ENCODE peak calls at places on chromosomes 16 and 17, in four cellular contexts. One of them, this sample, is unnamed.
A peak's percentile ranks its signal among the peaks of the same experiment; 100 is the strongest.

GRCh38 chr16:85172465-85173071 is 60.3 kb upstream of the CIBAR2 start:
- DNase-seq in activated naive CD4-positive, alpha-beta T cell treated with Interleukin-2 at 50 U/mL for 16 hours: no peak
- DNase-seq in ureter: no peak
- DNase-seq in fibroblast of lung: peak; percentile 49
- DNase-seq in this sample: peak; percentile 60

GRCh38 chr17:32795339-32795979 is 81.5 kb downstream of the MYO1D start:
- DNase-seq in activated naive CD4-positive, alpha-beta T cell treated with Interleukin-2 at 50 U/mL for 16 hours: no peak
- DNase-seq in ureter: no peak
- DNase-seq in fibroblast of lung: no peak
- DNase-seq in this sample: no peak

GRCh38 chr16:23408242-23409201 is 44.5 kb downstream of the COG7 start:
- DNase-seq in activated naive CD4-positive, alpha-beta T cell treated with Interleukin-2 at 50 U/mL for 16 hours: no peak
- DNase-seq in fibroblast of lung: peak; percentile 76
- DNase-seq in ureter: peak; percentile 53
- DNase-seq in this sample: peak; percentile 88

GRCh38 chr16:69861276-69862030 is 89.7 kb upstream of the CLEC18A start:
- DNase-seq in fibroblast of lung: peak; percentile 66
- DNase-seq in ureter: peak; percentile 63
- DNase-seq in activated naive CD4-positive, alpha-beta T cell treated with Interleukin-2 at 50 U/mL for 16 hours: no peak
- DNase-seq in this sample: peak; percentile 54

GRCh38 chr17:75610103-75610984 is 22.7 kb downstream of the MYO15B start:
- DNase-seq in ureter: no peak
- DNase-seq in activated naive CD4-positive, alpha-beta T cell treated with Interleukin-2 at 50 U/mL for 16 hours: no peak
- DNase-seq in fibroblast of lung: no peak
- DNase-seq in this sample: no peak

GRCh38 chr17:332023-332422 is 20.6 kb downstream of the RPH3AL start:
- DNase-seq in ureter: no peak
- DNase-seq in fibroblast of lung: no peak
- DNase-seq in activated naive CD4-positive, alpha-beta T cell treated with Interleukin-2 at 50 U/mL for 16 hours: no peak
- DNase-seq in this sample: no peak

GRCh38 chr17:79905832-79906231 is 66.6 kb upstream of the CBX4 start:
- DNase-seq in ureter: no peak
- DNase-seq in activated naive CD4-positive, alpha-beta T cell treated with Interleukin-2 at 50 U/mL for 16 hours: no peak
- DNase-seq in fibroblast of lung: no peak
- DNase-seq in this sample: no peak

GRCh38 chr17:82930924-82931695 is 91.3 kb upstream of the ZNF750 start:
- DNase-seq in activated naive CD4-positive, alpha-beta T cell treated with Interleukin-2 at 50 U/mL for 16 hours: no peak
- DNase-seq in ureter: no peak
- DNase-seq in fibroblast of lung: no peak
- DNase-seq in this sample: no peak

GRCh38 chr16:89409161-89409711 is 81.1 kb downstream of the ANKRD11 start:
- DNase-seq in fibroblast of lung: no peak
- DNase-seq in activated naive CD4-positive, alpha-beta T cell treated with Interleukin-2 at 50 U/mL for 16 hours: peak; percentile 67
- DNase-seq in ureter: no peak
- DNase-seq in this sample: no peak

GRCh38 chr16:56262148-56262878 is 71.0 kb downstream of the GNAO1 start:
- DNase-seq in fibroblast of lung: no peak
- DNase-seq in ureter: peak; percentile 59
- DNase-seq in activated naive CD4-positive, alpha-beta T cell treated with Interleukin-2 at 50 U/mL for 16 hours: peak; percentile 53
- DNase-seq in this sample: no peak

GRCh38 chr17:9875441-9875840 is 29.6 kb downstream of the RCVRN start:
- DNase-seq in fibroblast of lung: peak; percentile 85
- DNase-seq in ureter: no peak
- DNase-seq in activated naive CD4-positive, alpha-beta T cell treated with Interleukin-2 at 50 U/mL for 16 hours: no peak
- DNase-seq in this sample: no peak

GRCh38 chr16:5056347-5056746 is 9.4 kb downstream of the C16orf89 start:
- DNase-seq in fibroblast of lung: no peak
- DNase-seq in activated naive CD4-positive, alpha-beta T cell treated with Interleukin-2 at 50 U/mL for 16 hours: peak; percentile 34
- DNase-seq in ureter: no peak
- DNase-seq in this sample: peak; percentile 46

GRCh38 chr16:59632266-59632855 is 898.2 kb upstream of the GOT2 start:
- DNase-seq in fibroblast of lung: peak; percentile 83
- DNase-seq in activated naive CD4-positive, alpha-beta T cell treated with Interleukin-2 at 50 U/mL for 16 hours: no peak
- DNase-seq in ureter: no peak
- DNase-seq in this sample: peak; percentile 30

GRCh38 chr17:522912-523311 is 170.3 kb upstream of the RPH3AL start:
- DNase-seq in fibroblast of lung: no peak
- DNase-seq in activated naive CD4-positive, alpha-beta T cell treated with Interleukin-2 at 50 U/mL for 16 hours: no peak
- DNase-seq in ureter: no peak
- DNase-seq in this sample: no peak

GRCh38 chr17:15106540-15106939 is 158.6 kb downstream of the PMP22 start:
- DNase-seq in ureter: no peak
- DNase-seq in activated naive CD4-positive, alpha-beta T cell treated with Interleukin-2 at 50 U/mL for 16 hours: no peak
- DNase-seq in fibroblast of lung: no peak
- DNase-seq in this sample: no peak

GRCh38 chr16:81996664-81997529 is 14.4 kb downstream of the SDR42E1 start:
- DNase-seq in ureter: no peak
- DNase-seq in fibroblast of lung: peak; percentile 33
- DNase-seq in activated naive CD4-positive, alpha-beta T cell treated with Interleukin-2 at 50 U/mL for 16 hours: no peak
- DNase-seq in this sample: peak; percentile 70

This sample was measured in AG08396.